ENCODE peak calls at places on chromosomes 12 and 14, in four cellular contexts. One of them, this sample, is unnamed.

GRCh38 chr12:132346496-132347470 is 17.4 kb upstream of the GALNT9 start:
- DNase-seq in neural crest cell: no peak
- DNase-seq in fibroblast of the aortic adventitia: no peak
- DNase-seq in cardiac muscle cell: no peak
- DNase-seq in this sample: no peak

GRCh38 chr12:112121780-112122565 is 3.4 kb upstream of the TRAFD1 start:
- DNase-seq in neural crest cell: no peak
- DNase-seq in fibroblast of the aortic adventitia: peak
- DNase-seq in cardiac muscle cell: peak
- DNase-seq in this sample: no peak

GRCh38 chr14:28142400-28143015 is 624.1 kb upstream of the FOXG1 start:
- DNase-seq in neural crest cell: no peak
- DNase-seq in fibroblast of the aortic adventitia: peak
- DNase-seq in cardiac muscle cell: peak
- DNase-seq in this sample: no peak

GRCh38 chr14:67623114-67623513 is 3.4 kb downstream of the ARG2 start:
- DNase-seq in neural crest cell: no peak
- DNase-seq in fibroblast of the aortic adventitia: no peak
- DNase-seq in cardiac muscle cell: no peak
- DNase-seq in this sample: no peak

GRCh38 chr12:57846285-57846576 is 298 bp downstream of the CTDSP2 start:
- DNase-seq in neural crest cell: peak
- DNase-seq in fibroblast of the aortic adventitia: no peak
- DNase-seq in cardiac muscle cell: no peak
- DNase-seq in this sample: peak

GRCh38 chr14:95294834-95295599 is 24.7 kb downstream of the CLMN start:
- DNase-seq in neural crest cell: no peak
- DNase-seq in fibroblast of the aortic adventitia: peak
- DNase-seq in cardiac muscle cell: no peak
- DNase-seq in this sample: no peak

GRCh38 chr12:121205491-121205890 is 4.4 kb upstream of the P2RX4 start:
- DNase-seq in neural crest cell: no peak
- DNase-seq in fibroblast of the aortic adventitia: no peak
- DNase-seq in cardiac muscle cell: no peak
- DNase-seq in this sample: no peak

GRCh38 chr14:26867171-26867757 is 269.4 kb upstream of the NOVA1 start:
- DNase-seq in neural crest cell: no peak
- DNase-seq in fibroblast of the aortic adventitia: peak
- DNase-seq in cardiac muscle cell: peak
- DNase-seq in this sample: no peak

GRCh38 chr14:104658325-104658712 is 31.1 kb upstream of the INF2 start:
- DNase-seq in neural crest cell: no peak
- DNase-seq in fibroblast of the aortic adventitia: no peak
- DNase-seq in cardiac muscle cell: no peak
- DNase-seq in this sample: no peak

GRCh38 chr14:100241279-100241678 is 2.3 kb downstream of the YY1 start:
- DNase-seq in neural crest cell: no peak
- DNase-seq in fibroblast of the aortic adventitia: peak
- DNase-seq in cardiac muscle cell: no peak
- DNase-seq in this sample: no peak

GRCh38 chr12:116130431-116130830 is 147.1 kb downstream of the MED13L start:
- DNase-seq in neural crest cell: no peak
- DNase-seq in fibroblast of the aortic adventitia: peak
- DNase-seq in cardiac muscle cell: no peak
- DNase-seq in this sample: no peak

GRCh38 chr12:108516511-108517275 is 1.6 kb downstream of the FICD start:
- DNase-seq in neural crest cell: no peak
- DNase-seq in fibroblast of the aortic adventitia: no peak
- DNase-seq in cardiac muscle cell: no peak
- DNase-seq in this sample: no peak

GRCh38 chr14:28382460-28383220 is 383.9 kb upstream of the FOXG1 start:
- DNase-seq in neural crest cell: no peak
- DNase-seq in fibroblast of the aortic adventitia: peak
- DNase-seq in cardiac muscle cell: no peak
- DNase-seq in this sample: no peak

GRCh38 chr12:23098110-23099049 is 473.4 kb downstream of the ETNK1 start:
- DNase-seq in neural crest cell: no peak
- DNase-seq in fibroblast of the aortic adventitia: peak
- DNase-seq in cardiac muscle cell: no peak
- DNase-seq in this sample: no peak

GRCh38 chr14:24307575-24308341 is at the start of gene CIDEB:
- DNase-seq in neural crest cell: peak
- DNase-seq in fibroblast of the aortic adventitia: peak
- DNase-seq in cardiac muscle cell: peak
- DNase-seq in this sample: peak

GRCh38 chr14:94864421-94865195 is 94.7 kb upstream of the GSC start:
- DNase-seq in neural crest cell: no peak
- DNase-seq in fibroblast of the aortic adventitia: no peak
- DNase-seq in cardiac muscle cell: no peak
- DNase-seq in this sample: no peak

GRCh38 chr14:21107360-21107781 is 6.5 kb downstream of the TMEM253 start:
- DNase-seq in neural crest cell: no peak
- DNase-seq in fibroblast of the aortic adventitia: peak
- DNase-seq in cardiac muscle cell: no peak
- DNase-seq in this sample: no peak

GRCh38 chr12:50059440-50060119 is 2.2 kb downstream of the ASIC1 start:
- DNase-seq in neural crest cell: no peak
- DNase-seq in fibroblast of the aortic adventitia: no peak
- DNase-seq in cardiac muscle cell: no peak
- DNase-seq in this sample: peak

GRCh38 chr14:75299064-75299463 is 20.4 kb downstream of the FOS start:
- DNase-seq in neural crest cell: no peak
- DNase-seq in fibroblast of the aortic adventitia: peak
- DNase-seq in cardiac muscle cell: no peak
- DNase-seq in this sample: no peak

GRCh38 chr12:12008931-12009611 is 61.7 kb upstream of the BCL2L14 start:
- DNase-seq in neural crest cell: no peak
- DNase-seq in fibroblast of the aortic adventitia: no peak
- DNase-seq in cardiac muscle cell: no peak
- DNase-seq in this sample: peak

GRCh38 chr14:104366931-104367810 is 212.4 kb upstream of the C14orf180 start:
- DNase-seq in neural crest cell: no peak
- DNase-seq in fibroblast of the aortic adventitia: no peak
- DNase-seq in cardiac muscle cell: no peak
- DNase-seq in this sample: no peak

GRCh38 chr14:74085047-74085637 is 386 bp downstream of the LIN52 start:
- DNase-seq in neural crest cell: no peak
- DNase-seq in fibroblast of the aortic adventitia: no peak
- DNase-seq in cardiac muscle cell: peak
- DNase-seq in this sample: peak

GRCh38 chr12:40141996-40142395 is 36.1 kb upstream of the SLC2A13 start:
- DNase-seq in neural crest cell: no peak
- DNase-seq in fibroblast of the aortic adventitia: no peak
- DNase-seq in cardiac muscle cell: no peak
- DNase-seq in this sample: no peak

GRCh38 chr14:94483729-94484275 is 7.8 kb upstream of the SERPINA9 start:
- DNase-seq in neural crest cell: no peak
- DNase-seq in fibroblast of the aortic adventitia: no peak
- DNase-seq in cardiac muscle cell: no peak
- DNase-seq in this sample: no peak

GRCh38 chr14:104678346-104678745 is 11.1 kb upstream of the INF2 start:
- DNase-seq in neural crest cell: peak
- DNase-seq in fibroblast of the aortic adventitia: peak
- DNase-seq in cardiac muscle cell: peak
- DNase-seq in this sample: no peak

GRCh38 chr14:47511829-47512228 is 163.6 kb downstream of the MDGA2 start:
- DNase-seq in neural crest cell: no peak
- DNase-seq in fibroblast of the aortic adventitia: no peak
- DNase-seq in cardiac muscle cell: no peak
- DNase-seq in this sample: no peak

GRCh38 chr12:119440961-119441360 is 106.4 kb downstream of the CCDC60 start:
- DNase-seq in neural crest cell: no peak
- DNase-seq in fibroblast of the aortic adventitia: no peak
- DNase-seq in cardiac muscle cell: no peak
- DNase-seq in this sample: no peak

GRCh38 chr12:108349245-108349644 is 10.1 kb upstream of the CMKLR1 start:
- DNase-seq in neural crest cell: no peak
- DNase-seq in fibroblast of the aortic adventitia: no peak
- DNase-seq in cardiac muscle cell: no peak
- DNase-seq in this sample: no peak

GRCh38 chr14:92323031-92323915 is at the start of gene SLC24A4:
- DNase-seq in neural crest cell: no peak
- DNase-seq in fibroblast of the aortic adventitia: no peak
- DNase-seq in cardiac muscle cell: peak
- DNase-seq in this sample: peak

GRCh38 chr12:122834229-122834920 is 882 bp upstream of the HIP1R start:
- DNase-seq in neural crest cell: peak
- DNase-seq in fibroblast of the aortic adventitia: peak
- DNase-seq in cardiac muscle cell: peak
- DNase-seq in this sample: peak

GRCh38 chr14:23113346-23114119 is 5.5 kb downstream of the CEBPE start:
- DNase-seq in neural crest cell: no peak
- DNase-seq in fibroblast of the aortic adventitia: peak
- DNase-seq in cardiac muscle cell: peak
- DNase-seq in this sample: no peak

GRCh38 chr14:55026793-55027560 is at the start of the genes SOCS4 and WDHD1:
- DNase-seq in neural crest cell: peak
- DNase-seq in fibroblast of the aortic adventitia: peak
- DNase-seq in cardiac muscle cell: peak
- DNase-seq in this sample: peak
- TF ChIP-seq CTCF in neural crest cell: no peak
- TF ChIP-seq CTCF in fibroblast of the aortic adventitia: no peak
- TF ChIP-seq CTCF in cardiac muscle cell: no peak
- TF ChIP-seq CTCF in this sample: no peak

GRCh38 chr14:80587096-80587724 is 354.3 kb downstream of the CEP128 start:
- DNase-seq in neural crest cell: no peak
- DNase-seq in fibroblast of the aortic adventitia: peak
- DNase-seq in cardiac muscle cell: peak
- DNase-seq in this sample: peak
- TF ChIP-seq CTCF in neural crest cell: peak
- TF ChIP-seq CTCF in fibroblast of the aortic adventitia: peak
- TF ChIP-seq CTCF in cardiac muscle cell: peak
- TF ChIP-seq CTCF in this sample: peak

GRCh38 chr12:56599797-56600196 is 30.3 kb downstream of the BAZ2A start:
- DNase-seq in neural crest cell: no peak
- DNase-seq in fibroblast of the aortic adventitia: no peak
- DNase-seq in cardiac muscle cell: no peak
- DNase-seq in this sample: no peak

GRCh38 chr12:56602239-56602638 is 27.9 kb downstream of the BAZ2A start:
- DNase-seq in neural crest cell: no peak
- DNase-seq in fibroblast of the aortic adventitia: no peak
- DNase-seq in cardiac muscle cell: no peak
- DNase-seq in this sample: no peak

GRCh38 chr12:56600753-56601152 is 29.4 kb downstream of the BAZ2A start:
- DNase-seq in neural crest cell: no peak
- DNase-seq in fibroblast of the aortic adventitia: no peak
- DNase-seq in cardiac muscle cell: no peak
- DNase-seq in this sample: no peak

GRCh38 chr12:56599041-56599440 is 31.1 kb downstream of the BAZ2A start:
- DNase-seq in neural crest cell: no peak
- DNase-seq in fibroblast of the aortic adventitia: no peak
- DNase-seq in cardiac muscle cell: no peak
- DNase-seq in this sample: no peak

DNA sequence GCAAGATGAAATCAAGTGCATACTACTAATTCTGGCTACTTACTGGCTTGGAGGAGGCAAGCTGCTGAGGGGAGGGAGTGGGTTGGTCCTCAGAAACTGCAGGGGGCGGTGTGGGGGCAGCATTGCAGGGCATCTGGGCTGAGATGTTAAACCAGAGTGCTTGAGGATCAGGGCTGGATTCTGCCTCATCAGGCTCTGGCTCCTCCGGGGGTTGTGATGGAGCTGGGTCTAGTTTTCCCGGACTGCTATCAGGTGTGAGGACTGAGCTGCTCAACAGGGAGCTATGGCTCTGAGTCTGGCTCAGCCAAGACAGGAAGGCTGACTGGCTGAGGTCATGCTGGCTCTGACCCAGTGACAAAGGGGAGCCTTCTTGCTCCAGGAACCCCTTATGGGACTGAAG is 28.6 kb downstream of the BAZ2A start:
- DNase-seq in neural crest cell: no peak
- DNase-seq in fibroblast of the aortic adventitia: no peak
- DNase-seq in cardiac muscle cell: peak
- DNase-seq in this sample: peak
- TF ChIP-seq CTCF in neural crest cell: peak
- TF ChIP-seq CTCF in fibroblast of the aortic adventitia: no peak
- TF ChIP-seq CTCF in cardiac muscle cell: no peak
- TF ChIP-seq CTCF in this sample: no peak

GRCh38 chr14:77026166-77026929 is 2.2 kb downstream of the IRF2BPL start:
- DNase-seq in neural crest cell: no peak
- DNase-seq in fibroblast of the aortic adventitia: peak
- DNase-seq in cardiac muscle cell: peak
- DNase-seq in this sample: no peak

GRCh38 chr14:77026930-77027537 is 1.5 kb downstream of the IRF2BPL start:
- DNase-seq in neural crest cell: peak
- DNase-seq in fibroblast of the aortic adventitia: peak
- DNase-seq in cardiac muscle cell: peak
- DNase-seq in this sample: peak

GRCh38 chr14:77025744-77026165 is 2.8 kb downstream of the IRF2BPL start:
- DNase-seq in neural crest cell: no peak
- DNase-seq in fibroblast of the aortic adventitia: no peak
- DNase-seq in cardiac muscle cell: peak
- DNase-seq in this sample: no peak

GRCh38 chr14:77028384-77029246 is at the start of gene IRF2BPL:
- DNase-seq in neural crest cell: peak
- DNase-seq in fibroblast of the aortic adventitia: peak
- DNase-seq in cardiac muscle cell: peak
- DNase-seq in this sample: peak

DNA sequence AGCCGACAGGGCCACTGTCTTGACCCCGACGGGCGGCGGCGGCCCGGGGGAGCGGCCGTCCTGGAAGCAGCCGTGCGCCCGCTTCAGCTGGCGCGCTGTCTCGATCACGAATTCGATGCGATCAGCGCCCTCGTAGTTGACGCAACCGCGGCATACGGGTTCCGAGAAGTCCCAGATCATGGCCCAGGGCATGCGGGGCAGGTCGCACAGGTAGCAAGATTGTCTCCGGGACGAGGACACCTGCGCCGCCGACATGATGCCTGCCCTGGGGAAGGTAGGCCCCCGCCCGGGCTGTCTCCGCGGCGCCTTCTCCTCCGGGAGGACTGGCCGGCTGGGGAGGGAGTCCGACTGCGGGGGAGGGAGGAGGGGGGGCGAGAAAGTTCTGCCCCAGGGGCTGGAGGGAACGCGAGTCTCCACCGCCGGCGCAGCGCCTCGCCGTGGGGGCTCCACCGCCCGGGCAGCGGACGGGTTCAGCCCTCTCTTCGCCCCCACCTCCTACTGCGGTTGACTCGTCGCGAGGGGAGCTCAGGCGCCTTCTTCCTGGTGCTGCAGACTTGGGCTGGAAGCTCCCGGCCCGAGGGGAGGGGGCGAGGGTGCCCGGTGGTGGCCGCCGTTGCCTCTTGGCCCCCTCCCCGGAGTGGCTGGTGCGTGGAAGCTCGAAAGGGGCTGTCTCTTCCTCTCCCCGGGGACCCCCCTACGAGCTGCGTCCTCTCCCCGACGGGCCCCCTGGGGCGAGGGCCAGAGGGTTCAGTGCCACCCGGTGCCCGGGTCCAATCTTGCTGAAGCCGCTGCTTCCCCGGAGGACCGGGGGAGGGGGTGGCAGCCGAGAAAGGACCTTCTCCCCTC is 747 bp downstream of the IRF2BPL start:
- DNase-seq in neural crest cell: peak
- DNase-seq in fibroblast of the aortic adventitia: peak
- DNase-seq in cardiac muscle cell: peak
- DNase-seq in this sample: peak
- TF ChIP-seq CTCF in neural crest cell: peak
- TF ChIP-seq CTCF in fibroblast of the aortic adventitia: peak
- TF ChIP-seq CTCF in cardiac muscle cell: no peak
- TF ChIP-seq CTCF in this sample: no peak

This sample was measured in activated CD8-positive, alpha-beta T cell treated with anti-CD3 and anti-CD28 coated beads for 36 hours.